ENCODE peak calls at places on chromosomes 1 and 21, in four cellular contexts. F is kidney epithelial cell, D is fibroblast of villous mesenchyme, P is bronchial epithelial cell. W is an unnamed sample.

GRCh38 chr1:100494393-100495084 is 43.4 kb upstream of the GPR88 start:
- DNase-seq in F (peak; percentile 4), D (no peak), P (peak; percentile 15), W (no peak)

GRCh38 chr1:14552246-14552970 is 46.1 kb upstream of the KAZN start:
- DNase-seq in F (no peak), D (no peak), P (no peak), W (no peak)

GRCh38 chr21:32021319-32022027 is 148.7 kb downstream of the HUNK start:
- DNase-seq in F (no peak), D (no peak), P (no peak), W (no peak)

GRCh38 chr1:183585038-183585437 is 5.2 kb downstream of the NCF2 start:
- DNase-seq in F (no peak), D (no peak), P (no peak), W (no peak)

GRCh38 chr1:226117330-226117729 is 54.8 kb downstream of the H3-3A start:
- DNase-seq in F (no peak), D (no peak), P (no peak), W (no peak)

GRCh38 chr1:220885971-220886370 is 6.7 kb downstream of the HLX start:
- DNase-seq in F (no peak), D (no peak), P (no peak), W (no peak)

GRCh38 chr1:50967416-50968020 is 2.5 kb upstream of the CDKN2C start:
- DNase-seq in F (no peak), D (peak; percentile 45), P (no peak), W (no peak)

GRCh38 chr1:7582439-7582972 is 188.6 kb upstream of the VAMP3 start:
- DNase-seq in F (no peak), D (no peak), P (no peak), W (no peak)

GRCh38 chr1:204623894-204624361 is 61.6 kb downstream of the LRRN2 start:
- DNase-seq in F (no peak), D (no peak), P (no peak), W (no peak)

GRCh38 chr1:14949836-14950674 is 203.5 kb upstream of the TMEM51 start:
- DNase-seq in F (no peak), D (no peak), P (no peak), W (no peak)

GRCh38 chr1:168148916-168149315 is 12.2 kb upstream of the GPR161 start:
- DNase-seq in F (no peak), D (no peak), P (no peak), W (no peak)

GRCh38 chr1:104706631-104707147 is 957.0 kb downstream of the AMY1C start:
- DNase-seq in F (no peak), D (no peak), P (no peak), W (no peak)

GRCh38 chr21:15659768-15660423 is 69.9 kb upstream of the USP25 start:
- DNase-seq in F (peak; percentile 72), D (no peak), P (peak; percentile 20), W (no peak)

GRCh38 chr1:213423585-213423984 is 372.5 kb downstream of the RPS6KC1 start:
- DNase-seq in F (no peak), D (no peak), P (no peak), W (no peak)

GRCh38 chr1:217889401-217889800 is 258.3 kb downstream of the SPATA17 start:
- DNase-seq in F (no peak), D (peak; percentile 18), P (no peak), W (no peak)

GRCh38 chr1:58391056-58391455 is 155.5 kb downstream of the OMA1 start:
- DNase-seq in F (no peak), D (no peak), P (no peak), W (no peak)

GRCh38 chr1:227317541-227318002 is 720 bp downstream of the CDC42BPA start:
- DNase-seq in F (no peak), D (peak; percentile 82), P (peak; percentile 62), W (peak; percentile 34)

GRCh38 chr1:192477630-192478029 is 97.9 kb upstream of the RGS1 start:
- DNase-seq in F (no peak), D (peak; percentile 52), P (peak; percentile 47), W (no peak)

GRCh38 chr1:178633068-178633467 is 92.0 kb upstream of the RALGPS2 start:
- DNase-seq in F (peak; percentile 69), D (no peak), P (peak; percentile 92), W (peak; percentile 80)

GRCh38 chr1:169427081-169427611 is at the start of gene CCDC181:
- DNase-seq in F (peak; percentile 45), D (peak; percentile 13), P (peak; percentile 7), W (peak; percentile 39)

GRCh38 chr21:18369115-18369514 is 34.5 kb downstream of the TMPRSS15 start:
- DNase-seq in F (no peak), D (no peak), P (no peak), W (peak; percentile 26)

GRCh38 chr1:83901547-83902155 is 97.3 kb downstream of the TTLL7 start:
- DNase-seq in F (peak; percentile 51), D (peak; percentile 62), P (peak; percentile 99), W (no peak)

GRCh38 chr1:23556661-23557470 is 2.4 kb downstream of the ID3 start:
- DNase-seq in F (no peak), D (peak; percentile 87), P (peak; percentile 90), W (peak; percentile 57)

GRCh38 chr1:51558375-51558924 is 39.4 kb upstream of the EPS15 start:
- DNase-seq in F (peak; percentile 34), D (peak; percentile 49), P (peak; percentile 90), W (no peak)

GRCh38 chr1:223756002-223756775 is 43.9 kb downstream of the CAPN2 start:
- DNase-seq in F (no peak), D (no peak), P (no peak), W (no peak)

GRCh38 chr1:156101880-156102279 is 12.6 kb upstream of the LMNA start:
- DNase-seq in F (no peak), D (no peak), P (no peak), W (no peak)

GRCh38 chr1:156104861-156105546 is 9.5 kb upstream of the LMNA start:
- DNase-seq in F (no peak), D (peak; percentile 68), P (peak; percentile 43), W (no peak)

GRCh38 chr1:156104065-156104810 is 10.3 kb upstream of the LMNA start:
- DNase-seq in F (no peak), D (peak; percentile 83), P (peak; percentile 95), W (no peak)

GRCh38 chr1:156102634-156103511 is 11.6 kb upstream of the LMNA start:
- DNase-seq in F (no peak), D (peak; percentile 50), P (peak; percentile 19), W (no peak)

GRCh38 chr1:156103521-156103947 is 11.0 kb upstream of the LMNA start:
- DNase-seq in F (no peak), D (peak; percentile 37), P (peak; percentile 62), W (no peak)
- H3K4me3 ChIP-seq in F (no peak overlapping the region), D (no peak overlapping the region), P (no peak overlapping the region), W (no peak overlapping the region)

GRCh38 chr1:2404890-2405511 is 7.4 kb downstream of the PEX10 start:
- DNase-seq in F (no peak), D (no peak), P (no peak), W (no peak)

GRCh38 chr1:2405588-2406295 is 6.6 kb downstream of the PEX10 start:
- DNase-seq in F (no peak), D (no peak), P (no peak), W (no peak)

GRCh38 chr1:2407991-2408275 is 4.4 kb downstream of the PEX10 start:
- DNase-seq in F (no peak), D (no peak), P (no peak), W (no peak)

GRCh38 chr1:2407166-2407990 is 5.0 kb downstream of the PEX10 start:
- DNase-seq in F (no peak), D (no peak), P (no peak), W (no peak)

DNA sequence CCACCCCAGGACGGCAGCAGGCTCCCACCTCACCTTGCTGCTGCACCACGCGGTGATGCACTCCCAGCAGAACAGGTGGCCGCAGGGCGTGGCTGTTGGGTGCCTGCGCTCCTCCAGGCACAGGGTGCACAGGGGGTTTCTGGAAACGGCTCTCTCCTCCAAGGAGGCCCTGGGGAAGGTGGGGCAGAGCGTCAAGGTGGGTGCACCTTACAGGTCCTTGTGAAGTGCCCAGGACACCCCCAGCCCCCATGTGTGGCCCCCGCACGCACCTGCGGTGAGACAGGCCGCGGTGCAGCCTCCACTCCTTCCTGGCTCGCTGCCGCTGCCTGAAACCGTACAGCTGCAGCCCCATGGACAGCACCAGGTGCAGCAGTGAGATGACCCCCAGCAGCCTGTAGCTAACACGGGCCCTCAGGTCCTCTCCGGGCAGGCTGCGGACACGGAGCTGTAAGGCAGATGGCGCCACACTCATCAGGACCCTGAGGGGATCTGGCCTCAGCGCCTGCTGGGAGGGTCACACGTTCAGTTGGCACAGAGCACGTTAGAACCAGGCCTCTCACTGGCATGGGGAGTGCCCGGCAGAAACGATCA is 5.8 kb downstream of the PEX10 start:
- DNase-seq in F (no peak), D (no peak), P (no peak), W (no peak)
- TF ChIP-seq CTCF in F (peak; percentile 33), D (no peak), P (peak; percentile 5), W (no peak)

GRCh38 chr21:39020751-39021474 is 162.3 kb downstream of the PSMG1 start:
- DNase-seq in F (no peak), D (peak; percentile 90), P (peak; percentile 82), W (no peak)
- H3K4me3 ChIP-seq in F (no peak overlapping the region), D (no peak overlapping the region), P (no peak overlapping the region), W (no peak overlapping the region)

GRCh38 chr1:163588796-163589195 is 267.0 kb downstream of the NUF2 start:
- DNase-seq in F (no peak), D (no peak), P (no peak), W (no peak)
- TF ChIP-seq CTCF in F (no peak), D (no peak), P (no peak), W (no peak)

GRCh38 chr1:185396126-185396525 is 79.1 kb upstream of the IVNS1ABP start:
- DNase-seq in F (no peak), D (no peak), P (no peak), W (no peak)
- H3K4me3 ChIP-seq in F (no peak overlapping the region), D (no peak overlapping the region), P (no peak overlapping the region), W (no peak overlapping the region)

GRCh38 chr1:237737448-237737847 is 153.3 kb downstream of the ZP4 start:
- DNase-seq in F (no peak), D (no peak), P (no peak), W (no peak)

GRCh38 chr1:237732657-237733056 is 158.1 kb downstream of the ZP4 start:
- DNase-seq in F (no peak), D (no peak), P (no peak), W (no peak)

GRCh38 chr1:237740831-237741230 is 149.9 kb downstream of the ZP4 start:
- DNase-seq in F (peak; percentile 49), D (no peak), P (no peak), W (no peak)

GRCh38 chr1:237737938-237738610 is 152.6 kb downstream of the ZP4 start:
- DNase-seq in F (no peak), D (no peak), P (no peak), W (no peak)

DNA sequence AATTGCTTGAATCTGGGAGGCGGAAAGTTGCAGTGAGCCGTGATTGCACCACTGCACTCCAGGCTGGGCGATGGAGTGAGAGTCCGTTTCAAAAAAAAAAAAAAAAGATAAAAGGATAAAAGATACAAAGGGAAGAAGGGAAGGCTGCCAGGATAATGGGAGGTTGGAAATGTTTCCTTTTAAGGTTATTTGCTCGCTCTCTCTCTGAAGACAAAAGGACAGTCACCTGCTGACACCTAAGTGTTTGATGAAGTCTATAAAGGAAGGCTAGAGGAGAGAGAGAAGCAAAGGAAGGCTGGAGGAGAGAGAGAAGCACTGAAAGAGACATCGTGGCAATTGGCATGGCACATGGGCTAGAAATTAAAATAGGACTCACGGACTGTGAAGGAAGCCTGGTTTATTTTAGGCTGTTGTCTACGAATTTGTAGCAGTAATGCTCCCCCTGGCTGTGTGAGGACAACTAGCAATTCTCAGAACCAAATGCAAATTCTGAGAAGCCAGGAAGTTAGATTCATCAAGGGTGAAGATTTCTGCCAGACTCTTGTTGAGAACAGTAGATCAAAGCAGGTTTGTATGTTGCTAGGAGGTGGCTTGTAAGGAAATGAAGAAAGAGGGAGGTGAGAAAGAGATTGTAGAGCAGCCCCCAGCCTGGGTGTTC is 154.2 kb downstream of the ZP4 start:
- DNase-seq in F (no peak), D (peak; percentile 3), P (no peak), W (no peak)
- TF ChIP-seq CTCF in F (peak; percentile 46), D (peak; percentile 37), P (no peak), W (peak; percentile 20)